ENCODE peak calls at places on chromosomes 16 and 17, in six cellular contexts. One of them, this sample, is unnamed.
A peak's percentile ranks its signal among the peaks of the same experiment; 100 is the strongest.

GRCh38 chr17:58282442-58282841 is 1.7 kb upstream of the MPO start:
- DNase-seq in NCI-H748 treated with DMSO at 0.1 percent for 48 hours: no peak
- DNase-seq in AG09319: no peak
- DNase-seq in stimulated activated CD8-positive, alpha-beta memory T cell treated with anti-CD3 and anti-CD28 coated beads, Interleukin-2, amount 100 ng/mL, for 48 hours: no peak
- DNase-seq in progenitor cell of endocrine pancreas: no peak
- DNase-seq in H7: no peak
- DNase-seq in this sample: no peak

GRCh38 chr16:58119509-58119845 is 9.7 kb downstream of the CFAP20 start:
- DNase-seq in NCI-H748 treated with DMSO at 0.1 percent for 48 hours: no peak
- DNase-seq in AG09319: no peak
- DNase-seq in stimulated activated CD8-positive, alpha-beta memory T cell treated with anti-CD3 and anti-CD28 coated beads, Interleukin-2, amount 100 ng/mL, for 48 hours: no peak
- DNase-seq in progenitor cell of endocrine pancreas: no peak
- DNase-seq in H7: no peak
- DNase-seq in this sample: no peak

GRCh38 chr17:82050761-82051641 is 610 bp downstream of the RFNG start:
- DNase-seq in NCI-H748 treated with DMSO at 0.1 percent for 48 hours: no peak
- DNase-seq in AG09319: no peak
- DNase-seq in stimulated activated CD8-positive, alpha-beta memory T cell treated with anti-CD3 and anti-CD28 coated beads, Interleukin-2, amount 100 ng/mL, for 48 hours: no peak
- DNase-seq in progenitor cell of endocrine pancreas: no peak
- DNase-seq in H7: peak; percentile 93
- DNase-seq in this sample: no peak

GRCh38 chr17:42202696-42203095 is 8.4 kb upstream of the GHDC start:
- DNase-seq in NCI-H748 treated with DMSO at 0.1 percent for 48 hours: no peak
- DNase-seq in AG09319: no peak
- DNase-seq in stimulated activated CD8-positive, alpha-beta memory T cell treated with anti-CD3 and anti-CD28 coated beads, Interleukin-2, amount 100 ng/mL, for 48 hours: no peak
- DNase-seq in progenitor cell of endocrine pancreas: no peak
- DNase-seq in H7: no peak
- DNase-seq in this sample: no peak

GRCh38 chr17:19753661-19754463 is 5.8 kb upstream of the ALDH3A1 start:
- DNase-seq in NCI-H748 treated with DMSO at 0.1 percent for 48 hours: peak; percentile 31
- DNase-seq in AG09319: no peak
- DNase-seq in stimulated activated CD8-positive, alpha-beta memory T cell treated with anti-CD3 and anti-CD28 coated beads, Interleukin-2, amount 100 ng/mL, for 48 hours: no peak
- DNase-seq in progenitor cell of endocrine pancreas: no peak
- DNase-seq in H7: peak; percentile 71
- DNase-seq in this sample: no peak

GRCh38 chr17:2691069-2691871 is 20.3 kb downstream of the CLUH start:
- DNase-seq in NCI-H748 treated with DMSO at 0.1 percent for 48 hours: no peak
- DNase-seq in AG09319: no peak
- DNase-seq in stimulated activated CD8-positive, alpha-beta memory T cell treated with anti-CD3 and anti-CD28 coated beads, Interleukin-2, amount 100 ng/mL, for 48 hours: no peak
- DNase-seq in progenitor cell of endocrine pancreas: no peak
- DNase-seq in H7: peak; percentile 67
- DNase-seq in this sample: no peak

GRCh38 chr17:55722016-55722706 is 503 bp downstream of the TMEM100 start:
- DNase-seq in NCI-H748 treated with DMSO at 0.1 percent for 48 hours: no peak
- DNase-seq in AG09319: no peak
- DNase-seq in stimulated activated CD8-positive, alpha-beta memory T cell treated with anti-CD3 and anti-CD28 coated beads, Interleukin-2, amount 100 ng/mL, for 48 hours: no peak
- DNase-seq in progenitor cell of endocrine pancreas: no peak
- DNase-seq in H7: no peak
- DNase-seq in this sample: no peak

GRCh38 chr16:24145927-24146326 is 110.2 kb upstream of the CACNG3 start:
- DNase-seq in NCI-H748 treated with DMSO at 0.1 percent for 48 hours: no peak
- DNase-seq in AG09319: no peak
- DNase-seq in stimulated activated CD8-positive, alpha-beta memory T cell treated with anti-CD3 and anti-CD28 coated beads, Interleukin-2, amount 100 ng/mL, for 48 hours: no peak
- DNase-seq in progenitor cell of endocrine pancreas: no peak
- DNase-seq in H7: no peak
- DNase-seq in this sample: no peak

GRCh38 chr16:26993988-26994387 is 72.7 kb upstream of the C16orf82 start:
- DNase-seq in NCI-H748 treated with DMSO at 0.1 percent for 48 hours: no peak
- DNase-seq in AG09319: no peak
- DNase-seq in stimulated activated CD8-positive, alpha-beta memory T cell treated with anti-CD3 and anti-CD28 coated beads, Interleukin-2, amount 100 ng/mL, for 48 hours: no peak
- DNase-seq in progenitor cell of endocrine pancreas: no peak
- DNase-seq in H7: no peak
- DNase-seq in this sample: no peak

GRCh38 chr16:51022852-51023251 is 128.2 kb downstream of the SALL1 start:
- DNase-seq in NCI-H748 treated with DMSO at 0.1 percent for 48 hours: no peak
- DNase-seq in AG09319: no peak
- DNase-seq in stimulated activated CD8-positive, alpha-beta memory T cell treated with anti-CD3 and anti-CD28 coated beads, Interleukin-2, amount 100 ng/mL, for 48 hours: no peak
- DNase-seq in progenitor cell of endocrine pancreas: no peak
- DNase-seq in H7: no peak
- DNase-seq in this sample: no peak

GRCh38 chr17:559699-560378 is 154.8 kb downstream of the VPS53 start:
- DNase-seq in NCI-H748 treated with DMSO at 0.1 percent for 48 hours: no peak
- DNase-seq in AG09319: peak; percentile 61
- DNase-seq in stimulated activated CD8-positive, alpha-beta memory T cell treated with anti-CD3 and anti-CD28 coated beads, Interleukin-2, amount 100 ng/mL, for 48 hours: no peak
- DNase-seq in progenitor cell of endocrine pancreas: no peak
- DNase-seq in H7: no peak
- DNase-seq in this sample: no peak

This sample was measured in type B pancreatic cell.